ENCODE peak calls at places on chromosomes 7 and 10, in four cellular contexts. One of them, this sample, is unnamed.

GRCh38 chr10:128781636-128782035 is 655.4 kb upstream of the MKI67 start:
- DNase-seq in left ventricle myocardium inferior: no peak
- DNase-seq in fibroblast of pulmonary artery: no peak
- DNase-seq in thoracic aorta: no peak
- DNase-seq in this sample: no peak

GRCh38 chr7:157384301-157384700 is 47.5 kb downstream of the DNAJB6 start:
- DNase-seq in left ventricle myocardium inferior: no peak
- DNase-seq in fibroblast of pulmonary artery: no peak
- DNase-seq in thoracic aorta: no peak
- DNase-seq in this sample: peak; percentile 29

GRCh38 chr10:79397051-79397450 is 48.4 kb downstream of the ZCCHC24 start:
- DNase-seq in left ventricle myocardium inferior: no peak
- DNase-seq in fibroblast of pulmonary artery: no peak
- DNase-seq in thoracic aorta: no peak
- DNase-seq in this sample: no peak

GRCh38 chr7:151379534-151380198 is 30.2 kb downstream of the WDR86 start:
- DNase-seq in left ventricle myocardium inferior: no peak
- DNase-seq in fibroblast of pulmonary artery: no peak
- DNase-seq in thoracic aorta: no peak
- DNase-seq in this sample: no peak

GRCh38 chr7:118312051-118312450 is 87.5 kb downstream of the ANKRD7 start:
- DNase-seq in left ventricle myocardium inferior: no peak
- DNase-seq in fibroblast of pulmonary artery: no peak
- DNase-seq in thoracic aorta: no peak
- DNase-seq in this sample: no peak

GRCh38 chr7:116809636-116810266 is 52.6 kb upstream of the CAPZA2 start:
- DNase-seq in left ventricle myocardium inferior: no peak
- DNase-seq in fibroblast of pulmonary artery: peak; percentile 86
- DNase-seq in thoracic aorta: no peak
- DNase-seq in this sample: peak; percentile 80

GRCh38 chr10:78579995-78580394 is 488.8 kb upstream of the ZMIZ1 start:
- DNase-seq in left ventricle myocardium inferior: peak; percentile 78
- DNase-seq in fibroblast of pulmonary artery: peak; percentile 88
- DNase-seq in thoracic aorta: no peak
- DNase-seq in this sample: peak; percentile 50

GRCh38 chr7:22730921-22731654 is 4.1 kb downstream of the IL6 start:
- DNase-seq in left ventricle myocardium inferior: no peak
- DNase-seq in fibroblast of pulmonary artery: peak; percentile 51
- DNase-seq in thoracic aorta: no peak
- DNase-seq in this sample: peak; percentile 76

GRCh38 chr7:69567790-69568189 is 30.5 kb upstream of the AUTS2 start:
- DNase-seq in left ventricle myocardium inferior: no peak
- DNase-seq in fibroblast of pulmonary artery: no peak
- DNase-seq in thoracic aorta: no peak
- DNase-seq in this sample: no peak

GRCh38 chr7:71486414-71486813 is 354.5 kb downstream of the GALNT17 start:
- DNase-seq in left ventricle myocardium inferior: no peak
- DNase-seq in fibroblast of pulmonary artery: no peak
- DNase-seq in thoracic aorta: no peak
- DNase-seq in this sample: no peak
- H3K4me3 ChIP-seq in left ventricle myocardium inferior: no peak overlapping the region
- H3K4me3 ChIP-seq in fibroblast of pulmonary artery: no peak overlapping the region
- H3K4me3 ChIP-seq in thoracic aorta: no peak overlapping the region
- H3K4me3 ChIP-seq in this sample: no peak overlapping the region

GRCh38 chr7:5430612-5430947 is 6.9 kb upstream of the TNRC18 start:
- DNase-seq in left ventricle myocardium inferior: no peak
- DNase-seq in fibroblast of pulmonary artery: no peak
- DNase-seq in thoracic aorta: no peak
- DNase-seq in this sample: no peak

GRCh38 chr7:5429253-5429856 is 5.7 kb upstream of the TNRC18 start:
- DNase-seq in left ventricle myocardium inferior: peak; percentile 48
- DNase-seq in fibroblast of pulmonary artery: peak; percentile 69
- DNase-seq in thoracic aorta: no peak
- DNase-seq in this sample: peak; percentile 63

GRCh38 chr7:5426226-5426475 is 2.5 kb upstream of the TNRC18 start:
- DNase-seq in left ventricle myocardium inferior: no peak
- DNase-seq in fibroblast of pulmonary artery: peak; percentile 56
- DNase-seq in thoracic aorta: no peak
- DNase-seq in this sample: peak; percentile 71

GRCh38 chr7:5429857-5430611 is 6.4 kb upstream of the TNRC18 start:
- DNase-seq in left ventricle myocardium inferior: peak; percentile 56
- DNase-seq in fibroblast of pulmonary artery: no peak
- DNase-seq in thoracic aorta: no peak
- DNase-seq in this sample: peak; percentile 57

DNA sequence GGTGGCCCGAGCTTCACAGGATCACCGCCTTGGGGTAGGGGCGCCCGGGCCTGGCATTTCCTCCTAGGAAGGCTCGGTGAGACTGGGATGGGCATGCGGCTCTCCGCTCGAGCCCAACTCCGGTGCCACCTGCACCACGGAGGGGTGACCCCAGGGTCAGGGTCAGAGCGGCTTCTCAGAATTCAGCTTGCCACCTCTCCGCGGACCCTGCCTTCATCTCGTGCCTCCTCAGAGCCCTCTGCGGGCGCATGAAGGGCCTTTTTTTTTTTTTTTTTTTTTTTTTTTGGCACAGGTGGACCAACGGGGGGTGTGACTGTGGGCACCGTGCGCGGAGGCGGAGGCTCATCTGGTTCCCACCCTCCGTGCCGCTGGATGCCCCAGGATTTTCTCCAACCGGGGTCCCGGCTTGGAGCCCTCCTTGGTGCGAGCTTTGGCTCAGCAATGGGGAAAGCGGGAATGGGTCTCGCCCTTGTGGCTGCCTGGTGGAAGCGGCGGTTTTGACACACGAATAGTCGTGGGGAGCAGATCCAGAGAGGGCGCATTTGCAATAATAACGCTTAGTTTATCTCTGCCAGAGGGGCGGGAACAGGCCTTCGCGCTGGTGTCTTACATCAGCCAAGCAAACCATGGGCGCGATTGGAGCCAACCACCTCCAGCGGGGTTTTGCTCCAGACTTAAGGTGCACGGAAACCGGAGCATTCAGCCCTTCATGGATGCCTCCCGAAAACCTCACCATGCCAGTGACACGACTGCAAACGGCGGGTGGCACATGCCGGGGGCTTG is 5.0 kb upstream of the TNRC18 start:
- DNase-seq in left ventricle myocardium inferior: peak; percentile 74
- DNase-seq in fibroblast of pulmonary artery: peak; percentile 87
- DNase-seq in thoracic aorta: no peak
- DNase-seq in this sample: peak; percentile 88
- H3K4me3 ChIP-seq in left ventricle myocardium inferior: peak overlapping the region; percentile 100
- H3K4me3 ChIP-seq in fibroblast of pulmonary artery: peak overlapping the region; percentile 77
- H3K4me3 ChIP-seq in thoracic aorta: peak overlapping the region; percentile 99
- H3K4me3 ChIP-seq in this sample: peak overlapping the region; percentile 93

DNA sequence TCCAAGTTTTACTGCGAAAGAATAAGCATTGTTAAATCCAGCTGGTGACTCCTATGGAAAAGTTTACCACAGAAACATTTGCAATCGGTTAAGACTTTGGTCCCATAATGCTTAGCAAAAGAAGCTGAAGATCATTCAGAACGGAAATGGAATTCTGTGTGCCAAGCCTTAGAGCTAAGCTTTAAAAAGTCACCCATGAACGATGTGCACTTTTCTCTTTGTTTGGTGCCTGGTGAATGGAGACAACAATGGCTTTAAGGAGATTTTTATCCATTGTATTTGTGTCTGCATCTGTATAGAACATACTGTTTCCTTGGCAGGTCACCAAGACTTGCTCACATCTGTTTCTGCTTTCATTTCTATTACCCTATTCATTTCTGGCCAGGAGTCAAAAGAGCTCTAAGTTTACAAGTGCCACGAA is 26.3 kb upstream of the COL1A2 start:
- DNase-seq in left ventricle myocardium inferior: no peak
- DNase-seq in fibroblast of pulmonary artery: peak; percentile 96
- DNase-seq in thoracic aorta: no peak
- DNase-seq in this sample: peak; percentile 97
- H3K4me3 ChIP-seq in left ventricle myocardium inferior: peak overlapping the region; percentile 33
- H3K4me3 ChIP-seq in fibroblast of pulmonary artery: peak overlapping the region; percentile 8
- H3K4me3 ChIP-seq in thoracic aorta: peak overlapping the region; percentile 55
- H3K4me3 ChIP-seq in this sample: peak overlapping the region; percentile 0

GRCh38 chr10:43265799-43266721 is 805 bp downstream of the RASGEF1A start:
- DNase-seq in left ventricle myocardium inferior: no peak
- DNase-seq in fibroblast of pulmonary artery: no peak
- DNase-seq in thoracic aorta: no peak
- DNase-seq in this sample: no peak
- H3K4me3 ChIP-seq in left ventricle myocardium inferior: peak overlapping the region; percentile 57
- H3K4me3 ChIP-seq in fibroblast of pulmonary artery: no peak overlapping the region
- H3K4me3 ChIP-seq in thoracic aorta: peak overlapping the region; percentile 49
- H3K4me3 ChIP-seq in this sample: no peak overlapping the region

GRCh38 chr7:101238226-101239182 is 902 bp upstream of the CLDN15 start:
- DNase-seq in left ventricle myocardium inferior: no peak
- DNase-seq in fibroblast of pulmonary artery: no peak
- DNase-seq in thoracic aorta: no peak
- DNase-seq in this sample: no peak
- H3K4me3 ChIP-seq in left ventricle myocardium inferior: peak overlapping the region; percentile 47
- H3K4me3 ChIP-seq in fibroblast of pulmonary artery: no peak overlapping the region
- H3K4me3 ChIP-seq in thoracic aorta: no peak overlapping the region
- H3K4me3 ChIP-seq in this sample: no peak overlapping the region

GRCh38 chr10:18144928-18145327 is 4.7 kb downstream of the CACNB2 start:
- DNase-seq in left ventricle myocardium inferior: peak; percentile 62
- DNase-seq in fibroblast of pulmonary artery: peak; percentile 54
- DNase-seq in thoracic aorta: no peak
- DNase-seq in this sample: peak; percentile 28

GRCh38 chr10:18140149-18140956 is at the start of gene CACNB2:
- DNase-seq in left ventricle myocardium inferior: peak; percentile 70
- DNase-seq in fibroblast of pulmonary artery: peak; percentile 57
- DNase-seq in thoracic aorta: no peak
- DNase-seq in this sample: peak; percentile 44

GRCh38 chr10:18142151-18142550 is 1.9 kb downstream of the CACNB2 start:
- DNase-seq in left ventricle myocardium inferior: no peak
- DNase-seq in fibroblast of pulmonary artery: no peak
- DNase-seq in thoracic aorta: no peak
- DNase-seq in this sample: no peak

GRCh38 chr10:18137111-18137510 is 3.1 kb upstream of the CACNB2 start:
- DNase-seq in left ventricle myocardium inferior: no peak
- DNase-seq in fibroblast of pulmonary artery: no peak
- DNase-seq in thoracic aorta: no peak
- DNase-seq in this sample: no peak

GRCh38 chr10:18140957-18141888 is 999 bp downstream of the CACNB2 start:
- DNase-seq in left ventricle myocardium inferior: no peak
- DNase-seq in fibroblast of pulmonary artery: no peak
- DNase-seq in thoracic aorta: no peak
- DNase-seq in this sample: peak; percentile 16
- H3K4me3 ChIP-seq in left ventricle myocardium inferior: peak overlapping the region; percentile 79
- H3K4me3 ChIP-seq in fibroblast of pulmonary artery: peak overlapping the region; percentile 57
- H3K4me3 ChIP-seq in thoracic aorta: peak overlapping the region; percentile 85
- H3K4me3 ChIP-seq in this sample: peak overlapping the region; percentile 56

GRCh38 chr10:75226055-75226454 is 9.7 kb downstream of the COMTD1 start:
- DNase-seq in left ventricle myocardium inferior: no peak
- DNase-seq in fibroblast of pulmonary artery: no peak
- DNase-seq in thoracic aorta: no peak
- DNase-seq in this sample: no peak

GRCh38 chr10:75220258-75220657 is 9.7 kb downstream of the VDAC2 start:
- DNase-seq in left ventricle myocardium inferior: peak; percentile 11
- DNase-seq in fibroblast of pulmonary artery: no peak
- DNase-seq in thoracic aorta: no peak
- DNase-seq in this sample: no peak

GRCh38 chr10:75228278-75228677 is 7.5 kb downstream of the COMTD1 start:
- DNase-seq in left ventricle myocardium inferior: no peak
- DNase-seq in fibroblast of pulmonary artery: no peak
- DNase-seq in thoracic aorta: no peak
- DNase-seq in this sample: no peak

GRCh38 chr10:75226656-75227055 is 9.1 kb downstream of the COMTD1 start:
- DNase-seq in left ventricle myocardium inferior: no peak
- DNase-seq in fibroblast of pulmonary artery: no peak
- DNase-seq in thoracic aorta: no peak
- DNase-seq in this sample: no peak

GRCh38 chr10:75223507-75223906 is 12.2 kb downstream of the COMTD1 start:
- DNase-seq in left ventricle myocardium inferior: no peak
- DNase-seq in fibroblast of pulmonary artery: no peak
- DNase-seq in thoracic aorta: no peak
- DNase-seq in this sample: no peak
- H3K4me3 ChIP-seq in left ventricle myocardium inferior: peak overlapping the region; percentile 51
- H3K4me3 ChIP-seq in fibroblast of pulmonary artery: no peak overlapping the region
- H3K4me3 ChIP-seq in thoracic aorta: no peak overlapping the region
- H3K4me3 ChIP-seq in this sample: no peak overlapping the region

This sample was measured in cardiac fibroblast.